ENCODE peak calls at places on chromosomes 7 and 10, in nine cellular contexts. D is mesendoderm; Q is stimulated activated CD4-positive, alpha-beta T cell treated with anti-CD3 and anti-CD28 coated beads, Interleukin-2, amount 100 ng/mL, for 48 hours; V is transverse colon; M is lower lobe of right lung; Z is ovary; T is iris pigment epithelial cell; S is NCI-H1105 treated with DMSO at 0.1 percent for 48 hours; Y is amniotic stem cell. I is an unnamed sample.

GRCh38 chr10:86294346-86295265 is 72.0 kb downstream of the GRID1 start:
- DNase-seq in D (no peak), Q (no peak), V (no peak), M (no peak), Z (no peak), T (no peak), S (no peak), Y (no peak), I (no peak)

GRCh38 chr7:155998766-155999630 is 186.7 kb upstream of the SHH start:
- DNase-seq in D (no peak), Q (no peak), V (no peak), M (no peak), Z (no peak), T (no peak), S (no peak), Y (no peak), I (no peak)

GRCh38 chr10:47276576-47277351 is 23.2 kb upstream of the GDF10 start:
- DNase-seq in D (no peak), Q (no peak), V (no peak), M (no peak), Z (no peak), T (no peak), S (no peak), Y (no peak), I (no peak)

GRCh38 chr10:24132741-24133140 is 76.2 kb upstream of the KIAA1217 start:
- DNase-seq in D (no peak), Q (no peak), V (no peak), M (no peak), Z (no peak), T (peak), S (no peak), Y (no peak), I (peak)

GRCh38 chr7:140176271-140176701 is 497 bp downstream of the KDM7A start:
- DNase-seq in D (no peak), Q (no peak), V (no peak), M (peak), Z (peak), T (peak), S (no peak), Y (no peak), I (no peak)

GRCh38 chr7:128672927-128673517 is 930 bp downstream of the GARIN1A start:
- DNase-seq in D (peak), Q (peak), V (no peak), M (no peak), Z (no peak), T (peak), S (peak), Y (no peak), I (no peak)

GRCh38 chr10:94403034-94403822 is 887 bp downstream of the TBC1D12 start:
- DNase-seq in D (peak), Q (no peak), V (peak), M (peak), Z (peak), T (peak), S (peak), Y (peak), I (peak)

GRCh38 chr7:4726568-4726967 is 44.5 kb downstream of the FOXK1 start:
- DNase-seq in D (no peak), Q (no peak), V (no peak), M (no peak), Z (no peak), T (no peak), S (no peak), Y (no peak), I (no peak)

GRCh38 chr10:34104829-34105572 is 710.1 kb downstream of the PARD3 start:
- DNase-seq in D (peak), Q (no peak), V (no peak), M (no peak), Z (no peak), T (peak), S (no peak), Y (no peak), I (no peak)

GRCh38 chr10:2978111-2978510 is 89.2 kb upstream of the PFKP start:
- DNase-seq in D (peak), Q (no peak), V (no peak), M (no peak), Z (no peak), T (peak), S (peak), Y (no peak), I (peak)

GRCh38 chr10:24307173-24307572 is 98.2 kb downstream of the KIAA1217 start:
- DNase-seq in D (no peak), Q (no peak), V (no peak), M (no peak), Z (no peak), T (peak), S (no peak), Y (no peak), I (no peak)

GRCh38 chr10:72688208-72688651 is 3.7 kb upstream of the MCU start:
- DNase-seq in D (peak), Q (no peak), V (no peak), M (no peak), Z (no peak), T (peak), S (no peak), Y (peak), I (peak)

GRCh38 chr7:95312561-95312960 is 11.8 kb downstream of the PON1 start:
- DNase-seq in D (no peak), Q (no peak), V (no peak), M (no peak), Z (no peak), T (no peak), S (no peak), Y (no peak), I (no peak)

GRCh38 chr7:47552631-47553030 is 29.3 kb downstream of the TNS3 start:
- DNase-seq in D (no peak), Q (no peak), V (no peak), M (no peak), Z (peak), T (peak), S (no peak), Y (no peak), I (peak)

GRCh38 chr7:1854521-1855395 is 184.7 kb downstream of the ELFN1 start:
- DNase-seq in D (no peak), Q (no peak), V (peak), M (peak), Z (no peak), T (no peak), S (no peak), Y (no peak), I (no peak)

GRCh38 chr10:31702954-31703353 is 225.7 kb downstream of the ARHGAP12 start:
- DNase-seq in D (no peak), Q (no peak), V (no peak), M (no peak), Z (no peak), T (no peak), S (no peak), Y (no peak), I (no peak)

GRCh38 chr10:34124522-34125035 is 690.5 kb downstream of the PARD3 start:
- DNase-seq in D (peak), Q (no peak), V (no peak), M (no peak), Z (no peak), T (peak), S (peak), Y (no peak), I (peak)

GRCh38 chr7:35723011-35723410 is 28.1 kb upstream of the HERPUD2 start:
- DNase-seq in D (no peak), Q (no peak), V (no peak), M (no peak), Z (no peak), T (peak), S (no peak), Y (no peak), I (peak)

GRCh38 chr7:44956157-44956766 is 22.6 kb downstream of the MYO1G start:
- DNase-seq in D (no peak), Q (no peak), V (no peak), M (no peak), Z (no peak), T (no peak), S (no peak), Y (no peak), I (no peak)

GRCh38 chr10:71131508-71132088 is 80.8 kb upstream of the UNC5B start:
- DNase-seq in D (no peak), Q (no peak), V (no peak), M (no peak), Z (no peak), T (no peak), S (no peak), Y (no peak), I (no peak)

GRCh38 chr7:1288390-1288995 is 55.8 kb downstream of the UNCX start:
- DNase-seq in D (no peak), Q (no peak), V (no peak), M (peak), Z (no peak), T (no peak), S (no peak), Y (no peak), I (no peak)

GRCh38 chr10:86642499-86642898 is 11.8 kb upstream of the OPN4 start:
- DNase-seq in D (no peak), Q (no peak), V (no peak), M (no peak), Z (no peak), T (peak), S (no peak), Y (no peak), I (peak)

GRCh38 chr10:120978589-120979252 is 127.6 kb downstream of the WDR11 start:
- DNase-seq in D (no peak), Q (no peak), V (no peak), M (no peak), Z (no peak), T (peak), S (no peak), Y (no peak), I (no peak)

GRCh38 chr7:97819161-97819560 is 53.0 kb downstream of the ASNS start:
- DNase-seq in D (peak), Q (no peak), V (no peak), M (no peak), Z (no peak), T (no peak), S (peak), Y (no peak), I (no peak)

GRCh38 chr10:69232736-69233135 is 12.6 kb downstream of the HKDC1 start:
- DNase-seq in D (no peak), Q (no peak), V (peak), M (no peak), Z (no peak), T (no peak), S (no peak), Y (no peak), I (no peak)

GRCh38 chr10:77836299-77836820 is 90.2 kb downstream of the DLG5 start:
- DNase-seq in D (no peak), Q (peak), V (peak), M (peak), Z (no peak), T (peak), S (no peak), Y (no peak), I (no peak)